ENCODE peak calls at places on chromosomes 16 and 17, in six cellular contexts. N, E, X, F, I and T are unnamed samples.

GRCh38 chr17:77034677-77035424 is 105.9 kb upstream of the SEC14L1 start:
- DNase-seq in N (no peak), E (no peak), X (no peak), F (no peak), I (no peak), T (no peak)

GRCh38 chr17:31078290-31078689 is 16.5 kb upstream of the NF1 start:
- DNase-seq in N (no peak), E (no peak), X (no peak), F (no peak), I (peak), T (no peak)

GRCh38 chr17:77437017-77437416 is 296.2 kb downstream of the SEC14L1 start:
- DNase-seq in N (no peak), E (no peak), X (no peak), F (no peak), I (peak), T (peak)

GRCh38 chr16:11501583-11502138 is 85.1 kb downstream of the LITAF start:
- DNase-seq in N (no peak), E (no peak), X (no peak), F (no peak), I (no peak), T (no peak)

GRCh38 chr17:31792007-31792585 is 66.9 kb downstream of the COPRS start:
- DNase-seq in N (no peak), E (no peak), X (no peak), F (no peak), I (no peak), T (peak)

GRCh38 chr16:50497592-50497991 is 50.6 kb upstream of the NKD1 start:
- DNase-seq in N (no peak), E (no peak), X (no peak), F (peak), I (no peak), T (peak)

GRCh38 chr17:74742153-74742515 is 5.1 kb downstream of the RAB37 start:
- DNase-seq in N (peak), E (peak), X (no peak), F (no peak), I (no peak), T (peak)

GRCh38 chr17:36653374-36653773 is 52.0 kb downstream of the MRM1 start:
- DNase-seq in N (no peak), E (no peak), X (no peak), F (no peak), I (no peak), T (no peak)

GRCh38 chr16:53968454-53968853 is 264.5 kb downstream of the FTO start:
- DNase-seq in N (no peak), E (no peak), X (no peak), F (no peak), I (no peak), T (no peak)

GRCh38 chr17:58308173-58308984 is 20.2 kb downstream of the TSPOAP1 start:
- DNase-seq in N (no peak), E (no peak), X (peak), F (peak), I (no peak), T (peak)

GRCh38 chr16:76946879-76947278 is 244.1 kb upstream of the MON1B start:
- DNase-seq in N (no peak), E (no peak), X (peak), F (peak), I (peak), T (peak)

GRCh38 chr17:62792122-62792800 is 15.9 kb downstream of the MARCHF10 start:
- DNase-seq in N (no peak), E (peak), X (peak), F (peak), I (no peak), T (peak)

GRCh38 chr17:66142428-66142827 is 49.5 kb downstream of the CEP112 start:
- DNase-seq in N (no peak), E (no peak), X (no peak), F (no peak), I (no peak), T (no peak)

GRCh38 chr16:72961115-72961832 is 86.7 kb downstream of the ZFHX3 start:
- DNase-seq in N (no peak), E (no peak), X (peak), F (no peak), I (peak), T (peak)

GRCh38 chr16:30185141-30185682 is 1.8 kb downstream of the CORO1A start:
- DNase-seq in N (no peak), E (no peak), X (no peak), F (no peak), I (no peak), T (no peak)

GRCh38 chr17:40362696-40363479 is 1.6 kb downstream of the GJD3 start:
- DNase-seq in N (no peak), E (peak), X (peak), F (peak), I (peak), T (peak)

GRCh38 chr17:3447625-3448024 is 14.0 kb upstream of the OR1E2 start:
- DNase-seq in N (no peak), E (no peak), X (no peak), F (peak), I (no peak), T (peak)

GRCh38 chr16:85019659-85020245 is 7.8 kb upstream of the KIAA0513 start:
- DNase-seq in N (no peak), E (no peak), X (no peak), F (no peak), I (no peak), T (no peak)

GRCh38 chr16:66359012-66359411 is 7.5 kb upstream of the CDH5 start:
- DNase-seq in N (no peak), E (peak), X (peak), F (no peak), I (no peak), T (peak)

GRCh38 chr17:2906907-2907306 is 110.7 kb downstream of the RAP1GAP2 start:
- DNase-seq in N (no peak), E (no peak), X (no peak), F (no peak), I (peak), T (no peak)

GRCh38 chr16:69522732-69523404 is 42.9 kb upstream of the NFAT5 start:
- DNase-seq in N (no peak), E (no peak), X (peak), F (peak), I (peak), T (peak)

GRCh38 chr16:1770328-1771071 is 843 bp downstream of the NME3 start:
- DNase-seq in N (no peak), E (peak), X (no peak), F (no peak), I (no peak), T (no peak)

GRCh38 chr17:57519199-57519598 is 225.9 kb downstream of the CCDC182 start:
- DNase-seq in N (no peak), E (no peak), X (no peak), F (no peak), I (no peak), T (no peak)

GRCh38 chr16:72990003-72990521 is 57.9 kb downstream of the ZFHX3 start:
- DNase-seq in N (no peak), E (peak), X (peak), F (no peak), I (no peak), T (peak)

GRCh38 chr17:4710693-4711634 is 532 bp downstream of the ARRB2 start:
- DNase-seq in N (no peak), E (no peak), X (no peak), F (no peak), I (no peak), T (peak)

GRCh38 chr16:87186440-87186839 is 130.8 kb downstream of the C16orf95 start:
- DNase-seq in N (no peak), E (peak), X (no peak), F (no peak), I (no peak), T (no peak)

GRCh38 chr17:33021731-33022408 is 30.2 kb downstream of the SPACA3 start:
- DNase-seq in N (no peak), E (no peak), X (no peak), F (no peak), I (no peak), T (no peak)

GRCh38 chr16:24070851-24071250 is 185.3 kb upstream of the CACNG3 start:
- DNase-seq in N (peak), E (peak), X (peak), F (peak), I (peak), T (peak)

GRCh38 chr17:62692721-62693431 is 65.4 kb downstream of the MRC2 start:
- DNase-seq in N (no peak), E (no peak), X (peak), F (peak), I (peak), T (peak)

GRCh38 chr16:50461400-50461760 is 86.8 kb upstream of the NKD1 start:
- DNase-seq in N (no peak), E (no peak), X (no peak), F (no peak), I (no peak), T (no peak)

GRCh38 chr16:75246504-75247205 is 4.8 kb downstream of the BCAR1 start:
- DNase-seq in N (no peak), E (no peak), X (no peak), F (no peak), I (no peak), T (no peak)

GRCh38 chr16:27839419-27839818 is 224.1 kb downstream of the GSG1L start:
- DNase-seq in N (no peak), E (no peak), X (no peak), F (no peak), I (peak), T (no peak)

GRCh38 chr17:2899911-2900310 is 103.7 kb downstream of the RAP1GAP2 start:
- DNase-seq in N (no peak), E (no peak), X (no peak), F (no peak), I (no peak), T (no peak)

GRCh38 chr17:57253307-57254065 is 2.8 kb upstream of the MSI2 start:
- DNase-seq in N (no peak), E (no peak), X (no peak), F (no peak), I (no peak), T (no peak)

DNA sequence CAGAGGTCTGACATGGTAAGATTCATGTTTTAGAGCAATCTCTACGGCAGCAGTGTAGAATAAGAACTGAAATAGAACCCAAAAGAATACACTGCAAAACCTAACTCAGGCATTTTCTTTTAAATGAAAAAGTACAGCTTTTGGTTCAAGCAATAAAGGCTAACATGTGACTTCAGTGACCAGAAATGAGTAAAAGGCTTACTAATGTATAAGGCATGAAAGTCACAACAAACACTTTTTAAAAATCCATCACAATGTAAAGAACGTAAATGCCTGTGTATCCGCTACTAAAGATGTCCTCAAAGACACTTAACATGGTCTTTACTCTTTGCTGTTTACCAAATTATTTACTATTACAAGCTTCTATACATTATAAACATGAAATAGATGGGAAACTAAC is 16.6 kb downstream of the KIAA0753 start:
- DNase-seq in N (no peak), E (no peak), X (no peak), F (no peak), I (no peak), T (no peak)
- TF ChIP-seq MYC in N (no peak), E (no peak), X (no peak), F (no peak), I (no peak), T (no peak)

DNA sequence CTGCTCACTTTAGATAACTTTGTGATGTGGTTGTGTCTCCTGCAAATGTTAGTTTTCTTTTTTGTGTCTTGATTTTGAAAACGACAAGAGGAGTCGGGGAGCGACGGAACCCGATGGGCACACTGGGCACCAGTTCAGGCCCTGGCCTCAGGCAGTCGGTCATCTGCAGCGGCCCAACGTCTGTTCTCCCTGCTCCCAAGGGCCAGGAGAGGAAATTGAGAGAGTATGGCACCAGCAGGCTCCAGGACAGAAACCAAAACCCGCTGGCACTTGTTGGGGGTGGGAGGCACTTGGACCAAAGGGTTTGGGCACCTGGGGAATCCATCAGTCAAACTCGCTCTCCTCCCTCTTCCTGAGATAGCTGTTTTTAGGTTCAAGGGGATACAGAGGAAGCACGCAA is 17.2 kb downstream of the RBFOX3 start:
- DNase-seq in N (no peak), E (no peak), X (no peak), F (no peak), I (no peak), T (no peak)
- TF ChIP-seq POLR2A in N (no peak), E (no peak), X (no peak), F (no peak), I (no peak), T (no peak)

GRCh38 chr17:81860756-81861568 is 627 bp upstream of the P4HB start:
- DNase-seq in N (peak), E (peak), X (peak), F (peak), I (peak), T (peak)
- TF ChIP-seq CTCF in N (no peak), E (no peak), X (no peak), F (peak), I (no peak), T (no peak)

GRCh38 chr16:15575293-15576049 is 67.5 kb downstream of the MARF1 start:
- DNase-seq in N (no peak), E (no peak), X (no peak), F (peak), I (peak), T (peak)

GRCh38 chr16:15576960-15577958 is 65.7 kb downstream of the MARF1 start:
- DNase-seq in N (no peak), E (no peak), X (no peak), F (peak), I (peak), T (no peak)

GRCh38 chr16:15574614-15574948 is 68.4 kb downstream of the MARF1 start:
- DNase-seq in N (no peak), E (no peak), X (no peak), F (no peak), I (no peak), T (no peak)

GRCh38 chr16:15581127-15581815 is 61.7 kb downstream of the MARF1 start:
- DNase-seq in N (no peak), E (peak), X (no peak), F (no peak), I (no peak), T (peak)

DNA sequence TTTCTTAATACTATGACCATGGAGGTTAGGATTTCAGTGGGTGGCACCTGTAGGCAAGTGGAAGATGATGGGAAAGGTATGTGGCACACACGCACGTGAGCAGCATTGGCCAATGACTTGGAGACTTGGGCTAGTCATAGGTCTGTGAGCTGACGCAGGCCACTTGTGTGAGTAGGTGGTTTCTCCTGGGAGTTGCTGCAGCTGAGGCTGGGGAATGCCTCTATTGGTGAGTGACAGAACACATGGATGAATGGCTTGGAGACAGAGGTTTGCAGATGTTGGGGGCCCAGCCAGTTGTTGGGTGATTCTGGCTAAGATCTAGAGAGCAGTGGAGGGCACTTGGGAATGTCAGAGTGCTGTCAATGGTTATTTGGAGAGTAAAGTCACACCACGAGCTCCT is 64.1 kb downstream of the MARF1 start:
- DNase-seq in N (no peak), E (no peak), X (no peak), F (no peak), I (no peak), T (no peak)
- TF ChIP-seq MYC in N (no peak), E (no peak), X (no peak), F (no peak), I (no peak), T (no peak)

DNA sequence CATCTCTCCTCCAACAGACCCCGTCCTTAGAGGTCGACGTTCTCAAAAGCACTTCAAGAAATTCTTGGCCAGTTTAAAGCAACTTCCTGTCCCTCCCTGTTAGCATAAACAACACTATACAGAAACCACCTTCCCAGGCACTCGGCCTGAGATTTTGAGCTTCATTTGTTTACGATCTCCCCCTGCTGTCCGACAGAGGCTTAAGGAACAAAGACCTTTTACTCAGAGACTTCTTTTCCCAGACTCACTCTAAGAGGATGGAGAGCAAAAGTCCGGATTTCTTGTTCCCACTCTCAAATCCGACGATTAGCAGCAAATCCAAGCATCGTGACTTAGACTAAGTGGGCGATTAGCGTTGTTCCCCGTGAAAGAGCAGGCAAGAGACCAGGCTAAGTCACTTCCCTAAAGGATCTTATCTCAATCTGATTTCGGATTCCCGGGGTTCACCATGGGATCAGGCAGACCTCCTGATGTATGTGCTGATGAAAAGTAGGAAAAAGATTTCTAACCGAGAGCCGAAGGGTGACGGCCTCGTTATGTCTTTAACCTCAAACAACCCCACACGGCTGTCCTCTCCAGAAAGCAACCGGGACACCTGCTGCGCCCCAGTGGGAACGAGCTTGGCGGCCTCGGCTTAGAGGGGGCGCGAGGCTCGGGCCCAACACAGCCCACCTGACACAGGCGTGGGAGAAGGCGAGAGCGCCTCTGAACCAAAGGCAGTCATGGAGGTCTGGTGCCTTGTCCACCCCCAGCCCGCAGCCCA is 591 bp downstream of the INPP5K start:
- DNase-seq in N (peak), E (peak), X (peak), F (peak), I (no peak), T (peak)
- TF ChIP-seq POLR2A in N (no peak), E (peak), X (no peak), F (no peak), I (no peak), T (no peak)